ENCODE peak calls at places on chromosome 18, in seven cellular contexts. One of them, this sample, is unnamed.

GRCh38 chr18:79393626-79394401 is 1.9 kb upstream of the NFATC1 start:
- DNase-seq in HCT116: peak; percentile 44
- DNase-seq in upper lobe of left lung: peak; percentile 85
- DNase-seq in cardiac muscle cell: peak; percentile 69
- DNase-seq in heart left ventricle: peak; percentile 97
- DNase-seq in suprapubic skin: peak; percentile 96
- DNase-seq in psoas muscle: peak; percentile 93
- DNase-seq in this sample: peak; percentile 90

GRCh38 chr18:72376256-72376655 is 167.9 kb downstream of the CBLN2 start:
- DNase-seq in HCT116: no peak
- DNase-seq in upper lobe of left lung: no peak
- DNase-seq in cardiac muscle cell: no peak
- DNase-seq in heart left ventricle: no peak
- DNase-seq in suprapubic skin: no peak
- DNase-seq in psoas muscle: no peak
- DNase-seq in this sample: no peak

GRCh38 chr18:65955747-65956146 is 204.9 kb downstream of the CDH7 start:
- DNase-seq in HCT116: no peak
- DNase-seq in upper lobe of left lung: no peak
- DNase-seq in cardiac muscle cell: no peak
- DNase-seq in heart left ventricle: no peak
- DNase-seq in suprapubic skin: no peak
- DNase-seq in psoas muscle: no peak
- DNase-seq in this sample: no peak

GRCh38 chr18:6414118-6414722 is 491 bp downstream of the L3MBTL4 start:
- DNase-seq in HCT116: no peak
- DNase-seq in upper lobe of left lung: peak; percentile 79
- DNase-seq in cardiac muscle cell: peak; percentile 55
- DNase-seq in heart left ventricle: peak; percentile 71
- DNase-seq in suprapubic skin: peak; percentile 78
- DNase-seq in psoas muscle: peak; percentile 69
- DNase-seq in this sample: peak; percentile 87

GRCh38 chr18:33577688-33578370 is at the start of gene ASXL3:
- DNase-seq in HCT116: no peak
- DNase-seq in upper lobe of left lung: no peak
- DNase-seq in cardiac muscle cell: peak; percentile 82
- DNase-seq in heart left ventricle: peak; percentile 72
- DNase-seq in suprapubic skin: no peak
- DNase-seq in psoas muscle: peak; percentile 37
- DNase-seq in this sample: peak; percentile 57

GRCh38 chr18:76822510-76823165 is at the start of gene ZNF236:
- DNase-seq in HCT116: no peak
- DNase-seq in upper lobe of left lung: peak; percentile 72
- DNase-seq in cardiac muscle cell: peak; percentile 91
- DNase-seq in heart left ventricle: peak; percentile 83
- DNase-seq in suprapubic skin: peak; percentile 75
- DNase-seq in psoas muscle: peak; percentile 82
- DNase-seq in this sample: peak; percentile 79

GRCh38 chr18:79952996-79953559 is 1.6 kb upstream of the SLC66A2 start:
- DNase-seq in HCT116: no peak
- DNase-seq in upper lobe of left lung: no peak
- DNase-seq in cardiac muscle cell: peak; percentile 47
- DNase-seq in heart left ventricle: no peak
- DNase-seq in suprapubic skin: peak; percentile 62
- DNase-seq in psoas muscle: no peak
- DNase-seq in this sample: no peak

GRCh38 chr18:61774846-61775245 is 118.0 kb downstream of the RNF152 start:
- DNase-seq in HCT116: no peak
- DNase-seq in upper lobe of left lung: no peak
- DNase-seq in cardiac muscle cell: no peak
- DNase-seq in heart left ventricle: no peak
- DNase-seq in suprapubic skin: no peak
- DNase-seq in psoas muscle: no peak
- DNase-seq in this sample: no peak

GRCh38 chr18:27661320-27662049 is 476.4 kb upstream of the CHST9 start:
- DNase-seq in HCT116: no peak
- DNase-seq in upper lobe of left lung: no peak
- DNase-seq in cardiac muscle cell: no peak
- DNase-seq in heart left ventricle: no peak
- DNase-seq in suprapubic skin: no peak
- DNase-seq in psoas muscle: no peak
- DNase-seq in this sample: peak; percentile 15

GRCh38 chr18:11553098-11553940 is 56.1 kb upstream of the SLC35G4 start:
- DNase-seq in HCT116: peak; percentile 45
- DNase-seq in upper lobe of left lung: no peak
- DNase-seq in cardiac muscle cell: peak; percentile 65
- DNase-seq in heart left ventricle: no peak
- DNase-seq in suprapubic skin: no peak
- DNase-seq in psoas muscle: no peak
- DNase-seq in this sample: no peak

DNA sequence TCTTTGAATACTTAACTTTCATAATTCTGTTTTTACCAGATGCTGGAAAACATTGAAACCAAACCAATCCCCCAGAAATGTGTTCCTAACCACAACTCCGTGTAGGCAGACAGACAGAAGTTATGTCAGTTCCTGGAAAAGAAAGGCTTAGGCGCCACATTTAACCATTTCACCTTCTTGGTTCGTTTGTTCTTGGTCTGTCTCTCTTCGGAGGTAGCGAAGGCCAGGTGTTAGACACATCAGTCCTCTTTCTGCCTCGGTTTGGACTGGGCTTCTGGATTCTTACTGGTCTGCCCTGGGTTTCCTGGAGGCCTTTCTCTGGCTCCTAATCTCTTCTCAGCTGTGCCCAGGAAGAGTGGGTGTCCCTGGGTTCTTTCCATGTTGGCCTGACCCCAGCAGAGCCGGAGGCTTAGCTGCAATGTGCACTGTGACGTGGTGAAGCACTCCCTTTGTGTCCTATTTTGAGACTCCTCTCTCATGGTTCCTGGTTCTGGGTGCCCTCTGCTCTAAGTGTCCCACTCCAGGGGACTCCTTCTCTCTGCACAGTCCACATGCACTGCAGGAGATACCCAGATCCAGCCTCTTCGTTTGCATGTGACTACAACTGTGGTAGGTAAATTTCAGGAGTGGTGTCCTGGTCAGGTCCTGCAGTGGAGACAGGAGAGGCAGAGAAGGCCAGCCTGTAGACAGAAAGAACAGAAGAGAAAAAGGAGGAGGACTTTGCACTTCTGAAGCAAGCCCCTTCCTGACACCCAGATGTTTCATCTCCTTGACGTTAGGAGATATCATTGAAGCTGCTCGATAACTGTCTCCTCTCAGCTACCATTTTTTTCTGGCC is 23.0 kb upstream of the RAB31 start:
- DNase-seq in HCT116: no peak
- DNase-seq in upper lobe of left lung: no peak
- DNase-seq in cardiac muscle cell: no peak
- DNase-seq in heart left ventricle: peak; percentile 74
- DNase-seq in suprapubic skin: no peak
- DNase-seq in psoas muscle: peak; percentile 51
- DNase-seq in this sample: no peak
- H3K27ac ChIP-seq in HCT116: no peak overlapping the region
- H3K27ac ChIP-seq in upper lobe of left lung: peak overlapping the region; percentile 54
- H3K27ac ChIP-seq in cardiac muscle cell: no peak overlapping the region
- H3K27ac ChIP-seq in heart left ventricle: peak overlapping the region; percentile 74
- H3K27ac ChIP-seq in suprapubic skin: peak overlapping the region; percentile 77
- H3K27ac ChIP-seq in psoas muscle: peak overlapping the region; percentile 30
- H3K27ac ChIP-seq in this sample: no peak overlapping the region

GRCh38 chr18:26083099-26083498 is 7.3 kb downstream of the SS18 start:
- DNase-seq in HCT116: no peak
- DNase-seq in upper lobe of left lung: no peak
- DNase-seq in cardiac muscle cell: no peak
- DNase-seq in heart left ventricle: no peak
- DNase-seq in suprapubic skin: no peak
- DNase-seq in psoas muscle: no peak
- DNase-seq in this sample: no peak
- H3K36me3 ChIP-seq in HCT116: peaks cover 23% of the 10 kb centered on the region
- H3K36me3 ChIP-seq in upper lobe of left lung: no peaks in the 10 kb centered on the region
- H3K36me3 ChIP-seq in cardiac muscle cell: peaks cover 34% of the 10 kb centered on the region
- H3K36me3 ChIP-seq in heart left ventricle: no peaks in the 10 kb centered on the region
- H3K36me3 ChIP-seq in suprapubic skin: peaks cover 32% of the 10 kb centered on the region
- H3K36me3 ChIP-seq in psoas muscle: no peaks in the 10 kb centered on the region
- H3K36me3 ChIP-seq in this sample: no peaks in the 10 kb centered on the region

DNA sequence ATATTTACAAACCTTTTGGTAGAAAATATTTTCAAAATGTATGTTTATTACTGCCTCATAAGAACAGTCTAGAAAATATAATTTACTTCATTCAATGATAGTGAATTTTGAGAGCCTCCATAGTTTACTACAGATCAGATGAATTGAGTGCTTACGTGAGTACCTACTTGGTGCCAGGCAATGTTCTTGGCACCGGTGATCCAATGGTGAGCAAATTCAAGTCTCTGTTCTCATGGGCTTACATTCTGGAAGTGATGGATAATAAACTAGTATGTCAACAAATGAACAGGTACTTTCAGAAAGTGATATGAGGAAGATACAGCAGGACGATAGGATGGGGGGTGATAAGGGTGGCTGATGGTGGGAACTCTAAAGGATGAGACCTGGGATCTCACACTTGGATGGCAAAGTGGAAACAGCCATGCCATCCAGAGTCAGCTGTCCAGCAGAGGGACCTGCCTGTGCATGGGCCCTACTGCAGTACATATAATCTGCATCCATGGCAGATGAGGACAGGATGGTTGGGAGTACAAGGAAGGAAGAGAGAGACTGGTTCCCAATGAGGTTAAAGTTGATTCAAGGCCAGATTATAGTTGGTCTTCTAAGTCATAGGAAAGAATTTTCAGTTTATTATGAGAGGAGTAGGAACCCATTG is 277.0 kb downstream of the NEDD4L start:
- DNase-seq in HCT116: no peak
- DNase-seq in upper lobe of left lung: no peak
- DNase-seq in cardiac muscle cell: no peak
- DNase-seq in heart left ventricle: no peak
- DNase-seq in suprapubic skin: no peak
- DNase-seq in psoas muscle: no peak
- DNase-seq in this sample: no peak
- TF ChIP-seq CTCF in HCT116: peak; percentile 15
- TF ChIP-seq CTCF in upper lobe of left lung: peak; percentile 9
- TF ChIP-seq CTCF in cardiac muscle cell: no peak
- TF ChIP-seq CTCF in heart left ventricle: no peak
- TF ChIP-seq CTCF in suprapubic skin: no peak
- TF ChIP-seq CTCF in psoas muscle: no peak
- TF ChIP-seq CTCF in this sample: no peak

GRCh38 chr18:50286391-50287027 is 983 bp downstream of the CXXC1 start:
- DNase-seq in HCT116: peak; percentile 26
- DNase-seq in upper lobe of left lung: no peak
- DNase-seq in cardiac muscle cell: no peak
- DNase-seq in heart left ventricle: peak; percentile 36
- DNase-seq in suprapubic skin: peak; percentile 72
- DNase-seq in psoas muscle: no peak
- DNase-seq in this sample: peak; percentile 45
- H3K27ac ChIP-seq in HCT116: peak overlapping the region; percentile 48
- H3K27ac ChIP-seq in upper lobe of left lung: peak overlapping the region; percentile 88
- H3K27ac ChIP-seq in cardiac muscle cell: no peak overlapping the region
- H3K27ac ChIP-seq in heart left ventricle: peak overlapping the region; percentile 85
- H3K27ac ChIP-seq in suprapubic skin: peak overlapping the region; percentile 65
- H3K27ac ChIP-seq in psoas muscle: peak overlapping the region; percentile 91
- H3K27ac ChIP-seq in this sample: no peak overlapping the region

DNA sequence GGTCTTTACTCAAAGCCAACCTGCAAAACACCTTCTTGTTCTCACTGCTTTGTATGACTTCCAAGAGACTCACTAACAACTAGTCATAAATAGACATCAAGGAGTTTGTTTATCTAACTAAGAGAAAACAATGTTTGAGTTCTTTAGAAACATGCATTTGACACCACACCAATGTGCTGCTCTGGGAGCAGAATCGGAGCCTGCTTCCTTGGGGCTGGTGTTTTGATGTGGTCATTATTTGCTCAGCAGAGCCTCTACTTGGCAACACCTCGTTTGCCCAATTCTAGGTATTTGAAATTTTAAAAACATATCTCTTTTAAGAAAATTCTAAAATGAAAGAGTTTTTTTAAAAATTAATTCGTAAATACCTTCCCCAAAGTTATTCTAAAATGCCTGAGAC is 167.5 kb downstream of the BCL2 start:
- DNase-seq in HCT116: no peak
- DNase-seq in upper lobe of left lung: no peak
- DNase-seq in cardiac muscle cell: no peak
- DNase-seq in heart left ventricle: no peak
- DNase-seq in suprapubic skin: no peak
- DNase-seq in psoas muscle: no peak
- DNase-seq in this sample: no peak
- H3K36me3 ChIP-seq in HCT116: no peaks in the 10 kb centered on the region
- H3K36me3 ChIP-seq in upper lobe of left lung: no peaks in the 10 kb centered on the region
- H3K36me3 ChIP-seq in cardiac muscle cell: no peaks in the 10 kb centered on the region
- H3K36me3 ChIP-seq in heart left ventricle: no peaks in the 10 kb centered on the region
- H3K36me3 ChIP-seq in suprapubic skin: no peaks in the 10 kb centered on the region
- H3K36me3 ChIP-seq in psoas muscle: no peaks in the 10 kb centered on the region
- H3K36me3 ChIP-seq in this sample: no peaks in the 10 kb centered on the region

GRCh38 chr18:48028081-48028480 is 97.6 kb upstream of the SMAD2 start:
- DNase-seq in HCT116: no peak
- DNase-seq in upper lobe of left lung: no peak
- DNase-seq in cardiac muscle cell: no peak
- DNase-seq in heart left ventricle: no peak
- DNase-seq in suprapubic skin: no peak
- DNase-seq in psoas muscle: no peak
- DNase-seq in this sample: no peak
- TF ChIP-seq CTCF in HCT116: peak; percentile 25
- TF ChIP-seq CTCF in upper lobe of left lung: no peak
- TF ChIP-seq CTCF in cardiac muscle cell: peak; percentile 16
- TF ChIP-seq CTCF in heart left ventricle: no peak
- TF ChIP-seq CTCF in suprapubic skin: no peak
- TF ChIP-seq CTCF in psoas muscle: no peak
- TF ChIP-seq CTCF in this sample: no peak

DNA sequence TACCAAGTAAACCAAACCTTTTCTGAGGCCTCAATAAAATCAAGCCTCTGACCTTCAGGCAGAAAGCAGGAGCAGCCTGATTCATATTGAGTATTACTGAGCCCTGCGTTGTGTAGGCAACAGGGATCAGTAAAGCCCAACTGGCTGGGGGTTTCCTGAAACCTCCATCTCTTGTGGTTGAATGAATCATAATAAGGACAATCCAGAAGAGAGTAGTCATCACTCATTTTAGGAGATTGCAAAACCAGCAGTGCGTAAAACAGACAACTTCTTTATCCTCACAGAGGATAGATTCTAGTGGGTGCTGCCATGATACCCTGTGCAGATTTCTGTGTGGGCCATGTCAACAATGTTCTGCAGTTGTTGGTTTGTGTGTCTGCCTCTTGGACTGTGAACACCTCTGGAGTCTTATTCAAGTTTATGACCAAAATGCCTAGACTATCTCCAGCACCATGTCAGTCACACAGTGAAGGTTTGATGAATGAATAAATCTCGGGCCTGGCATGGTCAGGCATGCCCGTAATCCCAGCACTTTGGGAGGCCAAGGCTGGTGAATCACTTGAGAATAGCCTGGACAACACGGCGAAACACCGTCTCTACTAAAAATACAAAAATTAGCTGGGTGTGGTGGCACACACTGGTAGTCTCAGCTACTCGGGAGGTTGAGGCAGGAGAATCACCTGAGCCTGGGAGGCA is 51.8 kb upstream of the RAB27B start:
- DNase-seq in HCT116: peak; percentile 95
- DNase-seq in upper lobe of left lung: peak; percentile 38
- DNase-seq in cardiac muscle cell: no peak
- DNase-seq in heart left ventricle: no peak
- DNase-seq in suprapubic skin: no peak
- DNase-seq in psoas muscle: no peak
- DNase-seq in this sample: no peak
- H3K27ac ChIP-seq in HCT116: peak overlapping the region; percentile 69
- H3K27ac ChIP-seq in upper lobe of left lung: no peak overlapping the region
- H3K27ac ChIP-seq in cardiac muscle cell: no peak overlapping the region
- H3K27ac ChIP-seq in heart left ventricle: no peak overlapping the region
- H3K27ac ChIP-seq in suprapubic skin: peak overlapping the region; percentile 42
- H3K27ac ChIP-seq in psoas muscle: no peak overlapping the region
- H3K27ac ChIP-seq in this sample: peak overlapping the region; percentile 69

This sample was measured in pancreas.